ENCODE peak calls at places on chromosomes 1 and 21, in eight cellular contexts. L is C1 segment of cervical spinal cord, C is SK-MEL-5, Z is hepatocyte, V is glomerular endothelial cell, U is T-helper 2 cell, E is M059J, R is AG08396. I is an unnamed sample.
A peak's percentile ranks its signal among the peaks of the same experiment; 100 is the strongest.

GRCh38 chr1:62621907-62622306 is 24.6 kb downstream of the ANGPTL3 start:
- DNase-seq in L (no peak), C (peak; percentile 72), Z (peak; percentile 74), V (peak; percentile 14), U (no peak), E (peak; percentile 86), R (peak; percentile 60), I (peak; percentile 96)

GRCh38 chr1:68213843-68214242 is 18.5 kb downstream of the WLS start:
- DNase-seq in L (no peak), C (no peak), Z (peak; percentile 68), V (no peak), U (no peak), E (peak; percentile 46), R (peak; percentile 17), I (no peak)

GRCh38 chr1:34131396-34132160 is 33.5 kb downstream of the CSMD2 start:
- DNase-seq in L (no peak), C (no peak), Z (no peak), V (no peak), U (no peak), E (peak; percentile 81), R (no peak), I (no peak)

GRCh38 chr1:180365039-180365438 is 135.0 kb downstream of the LHX4 start:
- DNase-seq in L (no peak), C (peak; percentile 55), Z (no peak), V (no peak), U (no peak), E (peak; percentile 12), R (no peak), I (no peak)

GRCh38 chr1:54396280-54396903 is 9.8 kb downstream of the SSBP3 start:
- DNase-seq in L (peak; percentile 65), C (no peak), Z (no peak), V (no peak), U (no peak), E (no peak), R (no peak), I (no peak)

GRCh38 chr1:111596499-111596898 is 23.1 kb upstream of the RAP1A start:
- DNase-seq in L (no peak), C (no peak), Z (no peak), V (no peak), U (peak; percentile 49), E (no peak), R (no peak), I (no peak)

GRCh38 chr1:145936247-145936646 is 9.0 kb upstream of the RBM8A start:
- DNase-seq in L (no peak), C (peak; percentile 79), Z (no peak), V (no peak), U (no peak), E (no peak), R (no peak), I (no peak)

GRCh38 chr1:154944422-154945159 is 8.1 kb upstream of the PMVK start:
- DNase-seq in L (no peak), C (no peak), Z (peak; percentile 78), V (no peak), U (no peak), E (no peak), R (no peak), I (no peak)

GRCh38 chr1:181179980-181180964 is 91.8 kb downstream of the IER5 start:
- DNase-seq in L (peak; percentile 22), C (peak; percentile 32), Z (peak; percentile 70), V (no peak), U (no peak), E (peak; percentile 34), R (peak; percentile 78), I (peak; percentile 55)

GRCh38 chr21:28074676-28075075 is 918.0 kb downstream of the LTN1 start:
- DNase-seq in L (no peak), C (no peak), Z (no peak), V (no peak), U (no peak), E (peak; percentile 25), R (no peak), I (no peak)

GRCh38 chr1:6424619-6425593 is at the start of gene ESPN:
- DNase-seq in L (no peak), C (no peak), Z (peak; percentile 38), V (no peak), U (no peak), E (no peak), R (no peak), I (no peak)